ENCODE peak calls at places on chromosomes 5 and 9, in ten cellular contexts. E, P, S, I, Y, O, K, Q, R and W are unnamed samples.

GRCh38 chr5:36701085-36701691 is 94.8 kb downstream of the SLC1A3 start:
- DNase-seq in S (no peak), E (no peak), Q (no peak), I (no peak), K (no peak), R (no peak), O (no peak), P (no peak), Y (no peak), W (no peak)

GRCh38 chr9:98654247-98654646 is 54.5 kb downstream of the GABBR2 start:
- DNase-seq in K (no peak), I (no peak), O (no peak), Y (no peak), Q (no peak), E (peak), S (no peak), P (no peak), R (no peak), W (no peak)

GRCh38 chr5:133801955-133802751 is 166.3 kb downstream of the C5orf15 start:
- DNase-seq in P (no peak), S (peak), E (peak), Q (no peak), Y (no peak), R (no peak), K (peak), O (no peak), I (peak), W (no peak)

GRCh38 chr5:139645495-139645871 is 2.7 kb upstream of the CXXC5 start:
- DNase-seq in O (no peak), Q (no peak), E (no peak), S (no peak), P (no peak), I (no peak), K (no peak), R (no peak), Y (no peak), W (no peak)

GRCh38 chr5:78639811-78640210 is 8.8 kb downstream of the LHFPL2 start:
- DNase-seq in S (no peak), Y (no peak), R (no peak), K (no peak), O (no peak), P (no peak), I (no peak), E (no peak), Q (no peak), W (no peak)

GRCh38 chr9:90044710-90045151 is 439.9 kb downstream of the GADD45G start:
- DNase-seq in Q (peak), O (no peak), S (no peak), I (peak), R (no peak), Y (no peak), E (no peak), K (no peak), P (no peak), W (no peak)

GRCh38 chr5:57338068-57338848 is 144.4 kb downstream of the ACTBL2 start:
- DNase-seq in E (no peak), S (no peak), P (no peak), Y (no peak), K (no peak), O (peak), R (peak), I (peak), Q (peak), W (no peak)

GRCh38 chr9:6645153-6646027 is at the start of gene GLDC:
- DNase-seq in E (peak), K (peak), P (no peak), O (peak), S (peak), Q (no peak), R (peak), Y (peak), I (peak), W (no peak)

GRCh38 chr5:59810041-59810440 is 83.5 kb downstream of the PDE4D start:
- DNase-seq in S (peak), Q (peak), R (peak), Y (peak), K (peak), I (peak), E (peak), P (peak), O (peak), W (no peak)

GRCh38 chr5:14706615-14707021 is 42.1 kb downstream of the OTULIN start:
- DNase-seq in R (no peak), E (no peak), S (no peak), I (no peak), P (no peak), K (no peak), Q (no peak), Y (no peak), O (no peak), W (no peak)